ENCODE peak calls at places on chromosome 21, in nine cellular contexts. One of them, this sample, is unnamed.

GRCh38 chr21:15627823-15628222 is 102.0 kb upstream of the USP25 start:
- DNase-seq in body of pancreas: no peak
- DNase-seq in transverse colon: no peak
- DNase-seq in tibial nerve: no peak
- DNase-seq in GM12892: no peak
- DNase-seq in adrenal gland: no peak
- DNase-seq in lower leg skin: no peak
- DNase-seq in IMR-90: no peak
- DNase-seq in NB4: no peak
- DNase-seq in this sample: no peak

GRCh38 chr21:28554660-28555475 is 437.8 kb downstream of the LTN1 start:
- DNase-seq in GM12892: no peak
- DNase-seq in transverse colon: no peak
- DNase-seq in IMR-90: peak
- DNase-seq in tibial nerve: no peak
- DNase-seq in body of pancreas: no peak
- DNase-seq in adrenal gland: no peak
- DNase-seq in NB4: no peak
- DNase-seq in lower leg skin: no peak
- DNase-seq in this sample: no peak

GRCh38 chr21:38269567-38269917 is 12.8 kb downstream of the KCNJ15 start:
- DNase-seq in IMR-90: no peak
- DNase-seq in GM12892: no peak
- DNase-seq in adrenal gland: no peak
- DNase-seq in transverse colon: no peak
- DNase-seq in lower leg skin: no peak
- DNase-seq in NB4: no peak
- DNase-seq in body of pancreas: no peak
- DNase-seq in tibial nerve: no peak
- DNase-seq in this sample: no peak

GRCh38 chr21:38506606-38507331 is 8.5 kb upstream of the ERG start:
- DNase-seq in body of pancreas: no peak
- DNase-seq in GM12892: no peak
- DNase-seq in transverse colon: peak
- DNase-seq in tibial nerve: no peak
- DNase-seq in IMR-90: no peak
- DNase-seq in NB4: peak
- DNase-seq in adrenal gland: no peak
- DNase-seq in lower leg skin: no peak
- DNase-seq in this sample: peak

GRCh38 chr21:19256934-19257660 is 853.5 kb upstream of the TMPRSS15 start:
- DNase-seq in lower leg skin: no peak
- DNase-seq in NB4: no peak
- DNase-seq in body of pancreas: no peak
- DNase-seq in IMR-90: no peak
- DNase-seq in transverse colon: no peak
- DNase-seq in adrenal gland: no peak
- DNase-seq in GM12892: no peak
- DNase-seq in tibial nerve: no peak
- DNase-seq in this sample: no peak

GRCh38 chr21:32457360-32457840 is 44.9 kb downstream of the EVA1C start:
- DNase-seq in adrenal gland: peak
- DNase-seq in IMR-90: peak
- DNase-seq in transverse colon: peak
- DNase-seq in body of pancreas: peak
- DNase-seq in GM12892: no peak
- DNase-seq in lower leg skin: peak
- DNase-seq in NB4: no peak
- DNase-seq in tibial nerve: peak
- DNase-seq in this sample: peak

GRCh38 chr21:29360799-29361765 is 62.4 kb downstream of the BACH1 start:
- DNase-seq in IMR-90: peak
- DNase-seq in NB4: peak
- DNase-seq in adrenal gland: no peak
- DNase-seq in lower leg skin: no peak
- DNase-seq in GM12892: no peak
- DNase-seq in body of pancreas: no peak
- DNase-seq in transverse colon: no peak
- DNase-seq in tibial nerve: no peak
- DNase-seq in this sample: peak

GRCh38 chr21:26847951-26848350 is 2.7 kb upstream of the ADAMTS1 start:
- DNase-seq in tibial nerve: no peak
- DNase-seq in GM12892: no peak
- DNase-seq in NB4: no peak
- DNase-seq in transverse colon: no peak
- DNase-seq in lower leg skin: no peak
- DNase-seq in adrenal gland: no peak
- DNase-seq in body of pancreas: no peak
- DNase-seq in IMR-90: no peak
- DNase-seq in this sample: no peak

GRCh38 chr21:36073181-36073580 is 3.4 kb downstream of the CBR1 start:
- DNase-seq in GM12892: no peak
- DNase-seq in tibial nerve: no peak
- DNase-seq in adrenal gland: no peak
- DNase-seq in NB4: no peak
- DNase-seq in transverse colon: no peak
- DNase-seq in body of pancreas: no peak
- DNase-seq in lower leg skin: no peak
- DNase-seq in IMR-90: no peak
- DNase-seq in this sample: no peak

GRCh38 chr21:36070999-36071398 is 1.2 kb downstream of the CBR1 start:
- DNase-seq in lower leg skin: no peak
- DNase-seq in body of pancreas: no peak
- DNase-seq in transverse colon: no peak
- DNase-seq in NB4: no peak
- DNase-seq in GM12892: no peak
- DNase-seq in tibial nerve: no peak
- DNase-seq in IMR-90: no peak
- DNase-seq in adrenal gland: no peak
- DNase-seq in this sample: no peak

GRCh38 chr21:36068748-36069398 is 951 bp upstream of the CBR1 start:
- DNase-seq in adrenal gland: peak
- DNase-seq in body of pancreas: no peak
- DNase-seq in tibial nerve: no peak
- DNase-seq in NB4: no peak
- DNase-seq in lower leg skin: no peak
- DNase-seq in IMR-90: no peak
- DNase-seq in GM12892: no peak
- DNase-seq in transverse colon: no peak
- DNase-seq in this sample: no peak

GRCh38 chr21:36072453-36073167 is 2.8 kb downstream of the CBR1 start:
- DNase-seq in lower leg skin: no peak
- DNase-seq in transverse colon: no peak
- DNase-seq in NB4: no peak
- DNase-seq in IMR-90: no peak
- DNase-seq in body of pancreas: no peak
- DNase-seq in adrenal gland: no peak
- DNase-seq in tibial nerve: no peak
- DNase-seq in GM12892: no peak
- DNase-seq in this sample: no peak

GRCh38 chr21:36069713-36070573 is at the start of gene CBR1:
- DNase-seq in IMR-90: peak
- DNase-seq in NB4: peak
- DNase-seq in tibial nerve: peak
- DNase-seq in body of pancreas: peak
- DNase-seq in GM12892: peak
- DNase-seq in transverse colon: peak
- DNase-seq in adrenal gland: peak
- DNase-seq in lower leg skin: peak
- DNase-seq in this sample: peak
- TF ChIP-seq POLR2A in IMR-90: no peak
- TF ChIP-seq POLR2A in NB4: no peak
- TF ChIP-seq POLR2A in tibial nerve: peak
- TF ChIP-seq POLR2A in body of pancreas: peak
- TF ChIP-seq POLR2A in GM12892: peak
- TF ChIP-seq POLR2A in transverse colon: peak
- TF ChIP-seq POLR2A in adrenal gland: peak
- TF ChIP-seq POLR2A in lower leg skin: no peak
- TF ChIP-seq POLR2A in this sample: peak

DNA sequence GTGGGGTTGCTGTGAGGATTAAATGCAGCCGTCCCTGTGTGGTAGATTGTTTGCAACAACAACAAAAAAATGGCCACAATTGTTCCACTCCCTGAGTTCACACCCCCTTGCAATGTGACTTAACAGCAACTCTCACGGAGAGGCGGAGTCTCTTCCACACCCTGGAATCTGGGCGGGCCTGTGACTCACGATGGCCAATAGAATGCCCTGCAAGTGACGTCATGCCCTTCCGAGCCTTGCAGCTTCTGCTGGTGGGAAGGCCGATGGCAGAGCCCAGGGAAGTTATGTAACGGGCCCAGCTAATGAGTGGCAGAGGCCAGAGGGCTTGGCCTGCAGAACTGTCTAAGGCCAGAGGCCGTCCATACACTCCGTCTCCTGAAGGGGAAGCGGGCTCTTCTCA is 87.9 kb downstream of the RIPK4 start:
- DNase-seq in tibial nerve: peak
- DNase-seq in NB4: peak
- DNase-seq in body of pancreas: peak
- DNase-seq in adrenal gland: peak
- DNase-seq in lower leg skin: peak
- DNase-seq in GM12892: no peak
- DNase-seq in transverse colon: peak
- DNase-seq in IMR-90: peak
- DNase-seq in this sample: peak
- TF ChIP-seq POLR2A in tibial nerve: peak
- TF ChIP-seq POLR2A in NB4: no peak
- TF ChIP-seq POLR2A in body of pancreas: peak
- TF ChIP-seq POLR2A in adrenal gland: no peak
- TF ChIP-seq POLR2A in lower leg skin: no peak
- TF ChIP-seq POLR2A in GM12892: no peak
- TF ChIP-seq POLR2A in transverse colon: no peak
- TF ChIP-seq POLR2A in IMR-90: no peak
- TF ChIP-seq POLR2A in this sample: no peak

DNA sequence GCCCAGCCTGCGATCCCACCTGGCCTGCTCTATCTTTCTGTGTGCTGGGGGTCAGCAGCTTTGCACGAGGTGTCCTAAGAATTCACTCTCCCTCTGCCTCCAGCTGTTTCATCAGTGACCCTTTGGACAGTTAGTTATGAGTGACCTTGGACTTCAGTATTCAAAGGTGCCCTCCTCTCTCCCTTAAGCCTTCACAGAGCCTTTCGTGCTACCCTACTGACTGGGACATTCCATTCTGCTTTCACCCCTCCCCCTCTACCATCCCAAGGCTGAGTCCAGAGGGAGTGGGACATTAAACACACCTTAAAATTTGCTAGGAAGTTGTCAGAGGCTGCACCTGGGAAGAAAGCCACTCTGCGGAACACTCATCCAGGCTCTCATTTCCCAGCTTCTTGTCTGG is 171.9 kb downstream of the CLIC6 start:
- DNase-seq in adrenal gland: peak
- DNase-seq in IMR-90: no peak
- DNase-seq in NB4: no peak
- DNase-seq in tibial nerve: no peak
- DNase-seq in transverse colon: no peak
- DNase-seq in GM12892: no peak
- DNase-seq in body of pancreas: no peak
- DNase-seq in lower leg skin: peak
- DNase-seq in this sample: no peak
- TF ChIP-seq POLR2A in adrenal gland: no peak
- TF ChIP-seq POLR2A in IMR-90: no peak
- TF ChIP-seq POLR2A in NB4: no peak
- TF ChIP-seq POLR2A in tibial nerve: no peak
- TF ChIP-seq POLR2A in transverse colon: no peak
- TF ChIP-seq POLR2A in GM12892: no peak
- TF ChIP-seq POLR2A in body of pancreas: no peak
- TF ChIP-seq POLR2A in lower leg skin: no peak
- TF ChIP-seq POLR2A in this sample: no peak

GRCh38 chr21:45286671-45287437 is 841 bp downstream of the POFUT2 start:
- DNase-seq in body of pancreas: peak
- DNase-seq in lower leg skin: peak
- DNase-seq in transverse colon: peak
- DNase-seq in NB4: no peak
- DNase-seq in IMR-90: peak
- DNase-seq in adrenal gland: peak
- DNase-seq in tibial nerve: no peak
- DNase-seq in GM12892: no peak
- DNase-seq in this sample: no peak

GRCh38 chr21:45288441-45288841 is 746 bp upstream of the POFUT2 start:
- DNase-seq in lower leg skin: peak
- DNase-seq in transverse colon: peak
- DNase-seq in IMR-90: no peak
- DNase-seq in tibial nerve: no peak
- DNase-seq in GM12892: no peak
- DNase-seq in NB4: no peak
- DNase-seq in adrenal gland: peak
- DNase-seq in body of pancreas: no peak
- DNase-seq in this sample: no peak

GRCh38 chr21:45289134-45289533 is 1.4 kb upstream of the POFUT2 start:
- DNase-seq in adrenal gland: peak
- DNase-seq in tibial nerve: no peak
- DNase-seq in NB4: no peak
- DNase-seq in lower leg skin: peak
- DNase-seq in IMR-90: no peak
- DNase-seq in GM12892: no peak
- DNase-seq in transverse colon: no peak
- DNase-seq in body of pancreas: no peak
- DNase-seq in this sample: no peak

GRCh38 chr21:45289655-45290515 is 2.2 kb upstream of the POFUT2 start:
- DNase-seq in lower leg skin: peak
- DNase-seq in tibial nerve: no peak
- DNase-seq in NB4: peak
- DNase-seq in GM12892: no peak
- DNase-seq in IMR-90: peak
- DNase-seq in adrenal gland: peak
- DNase-seq in transverse colon: no peak
- DNase-seq in body of pancreas: peak
- DNase-seq in this sample: no peak

DNA sequence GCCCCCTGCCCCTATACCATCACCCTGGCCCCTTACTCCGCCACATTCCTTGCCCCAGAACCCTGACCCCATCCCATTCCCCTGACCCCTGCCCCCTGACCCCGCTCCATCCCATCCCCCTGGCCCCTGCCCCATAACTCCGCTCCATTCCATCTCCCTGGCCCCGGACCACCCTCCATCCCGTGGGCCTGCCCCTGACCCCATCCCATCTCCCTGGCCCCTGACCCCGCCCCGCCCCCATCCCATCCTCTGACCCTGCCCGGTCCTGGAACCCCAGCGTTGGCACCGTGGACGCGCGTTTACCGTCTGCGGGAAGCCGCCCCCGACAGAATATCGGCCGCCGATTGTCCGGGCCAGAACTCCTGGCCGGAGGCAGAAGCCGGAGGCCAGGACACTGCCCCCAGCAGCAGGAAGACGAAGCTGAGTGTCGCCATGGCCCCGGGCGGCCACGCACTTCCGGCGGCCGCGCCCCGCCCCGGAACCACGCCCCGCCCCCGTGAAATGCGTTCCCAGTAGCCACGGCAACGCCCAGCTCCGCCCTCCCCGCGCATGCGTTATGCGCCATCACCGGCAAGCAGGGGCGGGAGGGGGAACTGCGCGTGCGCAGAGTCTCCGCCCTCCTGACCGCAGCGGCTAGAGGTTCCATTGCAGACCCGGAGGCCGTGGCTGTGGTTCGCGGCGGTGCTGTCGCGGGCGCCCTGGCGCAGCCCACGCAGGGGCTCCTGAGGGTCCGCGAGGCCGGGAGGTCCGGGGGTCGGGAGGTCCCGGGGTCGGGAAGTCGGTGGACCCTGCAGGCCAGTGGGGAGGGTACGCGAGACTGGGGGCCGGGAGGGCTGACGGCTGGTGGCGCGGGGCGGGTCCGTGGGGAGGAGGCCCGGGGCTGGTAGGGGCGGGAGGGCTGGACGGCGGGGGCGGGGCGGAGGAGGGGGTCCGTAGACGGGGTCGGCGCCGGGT is at the start of gene POFUT2:
- DNase-seq in lower leg skin: peak
- DNase-seq in body of pancreas: peak
- DNase-seq in GM12892: peak
- DNase-seq in tibial nerve: peak
- DNase-seq in IMR-90: peak
- DNase-seq in transverse colon: peak
- DNase-seq in adrenal gland: peak
- DNase-seq in NB4: peak
- DNase-seq in this sample: peak
- TF ChIP-seq POLR2A in lower leg skin: no peak
- TF ChIP-seq POLR2A in body of pancreas: peak
- TF ChIP-seq POLR2A in GM12892: peak
- TF ChIP-seq POLR2A in tibial nerve: peak
- TF ChIP-seq POLR2A in IMR-90: peak
- TF ChIP-seq POLR2A in transverse colon: peak
- TF ChIP-seq POLR2A in adrenal gland: peak
- TF ChIP-seq POLR2A in NB4: peak
- TF ChIP-seq POLR2A in this sample: peak

This sample was measured in erythroblast.